ENCODE peak calls at places on chromosome 10, in seven cellular contexts. H is HCT116, P is H1, A is HepG2, S is K562, C is SK-N-SH, E is GM23338. D is an unnamed sample.

GRCh38 chr10:119029613-119030420 is at the start of gene NANOS1:
- DNase-seq in H (no peak), P (no peak), A (no peak), S (peak; percentile 48), C (no peak), E (peak; percentile 58), D (peak; percentile 12)

GRCh38 chr10:124708246-124708779 is 35.9 kb downstream of the FAM53B start:
- DNase-seq in H (no peak), P (no peak), A (peak; percentile 59), S (no peak), C (no peak), E (no peak), D (peak; percentile 84)

GRCh38 chr10:96501985-96502384 is 11.7 kb downstream of the TLL2 start:
- DNase-seq in H (peak; percentile 79), P (no peak), A (peak; percentile 36), S (no peak), C (no peak), E (no peak), D (no peak)

GRCh38 chr10:30827531-30828120 is 198.1 kb upstream of the LYZL2 start:
- DNase-seq in H (no peak), P (no peak), A (no peak), S (no peak), C (no peak), E (no peak), D (peak; percentile 48)

GRCh38 chr10:120490288-120490687 is 33.3 kb downstream of the PLPP4 start:
- DNase-seq in H (no peak), P (no peak), A (no peak), S (no peak), C (no peak), E (peak; percentile 5), D (no peak)

GRCh38 chr10:117439243-117439912 is 64.1 kb upstream of the PDZD8 start:
- DNase-seq in H (no peak), P (no peak), A (no peak), S (no peak), C (no peak), E (no peak), D (no peak)

GRCh38 chr10:106734220-106734619 is 430.3 kb downstream of the SORCS1 start:
- DNase-seq in H (no peak), P (no peak), A (no peak), S (no peak), C (no peak), E (no peak), D (no peak)

GRCh38 chr10:92816106-92816505 is 32.2 kb upstream of the EXOC6 start:
- DNase-seq in H (no peak), P (no peak), A (no peak), S (no peak), C (no peak), E (no peak), D (peak; percentile 99)

GRCh38 chr10:780536-781524 is 91.4 kb upstream of the DIP2C start:
- DNase-seq in H (no peak), P (no peak), A (no peak), S (no peak), C (no peak), E (no peak), D (no peak)

GRCh38 chr10:62007145-62007544 is 105.6 kb downstream of the ARID5B start:
- DNase-seq in H (no peak), P (no peak), A (no peak), S (no peak), C (no peak), E (no peak), D (no peak)

GRCh38 chr10:62008196-62008595 is 106.7 kb downstream of the ARID5B start:
- DNase-seq in H (no peak), P (no peak), A (peak; percentile 16), S (no peak), C (no peak), E (no peak), D (no peak)

GRCh38 chr10:62002753-62003152 is 101.3 kb downstream of the ARID5B start:
- DNase-seq in H (no peak), P (no peak), A (no peak), S (no peak), C (no peak), E (no peak), D (no peak)

GRCh38 chr10:62005281-62005680 is 103.8 kb downstream of the ARID5B start:
- DNase-seq in H (no peak), P (no peak), A (no peak), S (no peak), C (no peak), E (no peak), D (no peak)

GRCh38 chr10:62005687-62006086 is 104.2 kb downstream of the ARID5B start:
- DNase-seq in H (no peak), P (no peak), A (peak; percentile 30), S (no peak), C (no peak), E (no peak), D (peak; percentile 32)
- H2AFZ ChIP-seq in H (no peak overlapping the region), P (no peak overlapping the region), A (no peak overlapping the region), S (no peak overlapping the region), C (peak overlapping the region; percentile 22), E (no peak overlapping the region), D (no peak overlapping the region)

DNA sequence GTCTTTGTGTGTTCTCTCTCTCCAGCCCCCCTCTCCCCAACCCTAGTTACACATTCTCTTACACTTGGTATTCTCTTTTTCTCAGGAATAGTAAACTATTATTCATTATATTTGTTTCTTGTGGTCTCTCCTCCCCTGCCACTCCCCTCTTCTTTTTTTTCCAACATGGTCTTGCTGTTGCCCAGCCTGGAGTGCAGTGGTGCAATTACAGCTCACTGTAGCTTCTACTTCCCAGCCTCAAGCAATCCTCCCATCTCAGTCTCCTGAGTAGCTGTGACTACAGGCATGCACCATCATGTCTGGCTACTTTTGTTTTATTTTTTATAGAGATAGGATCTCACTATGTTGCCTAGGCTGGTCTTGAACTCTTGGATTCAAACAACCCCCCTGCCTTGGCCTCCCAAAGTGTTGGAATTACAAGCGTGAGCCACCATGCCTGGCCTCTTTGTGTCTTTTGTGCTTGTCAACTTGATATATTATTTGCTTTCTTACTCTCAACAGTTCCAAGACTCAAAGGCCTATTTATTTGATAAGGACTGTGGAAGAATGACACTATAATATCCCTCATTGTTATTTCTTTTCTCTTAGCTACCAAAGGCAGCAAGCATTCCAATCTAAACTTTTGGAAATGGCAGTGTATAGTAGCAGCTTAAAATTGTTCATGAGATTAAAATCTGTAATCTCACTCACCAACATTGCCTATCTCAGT is 66.9 kb downstream of the MLLT10 start:
- DNase-seq in H (no peak), P (no peak), A (peak; percentile 7), S (no peak), C (no peak), E (no peak), D (no peak)
- TF ChIP-seq POLR2AphosphoS5 in H (no peak), P (no peak), A (no peak), S (no peak), C (no peak), E (no peak), D (no peak)

DNA sequence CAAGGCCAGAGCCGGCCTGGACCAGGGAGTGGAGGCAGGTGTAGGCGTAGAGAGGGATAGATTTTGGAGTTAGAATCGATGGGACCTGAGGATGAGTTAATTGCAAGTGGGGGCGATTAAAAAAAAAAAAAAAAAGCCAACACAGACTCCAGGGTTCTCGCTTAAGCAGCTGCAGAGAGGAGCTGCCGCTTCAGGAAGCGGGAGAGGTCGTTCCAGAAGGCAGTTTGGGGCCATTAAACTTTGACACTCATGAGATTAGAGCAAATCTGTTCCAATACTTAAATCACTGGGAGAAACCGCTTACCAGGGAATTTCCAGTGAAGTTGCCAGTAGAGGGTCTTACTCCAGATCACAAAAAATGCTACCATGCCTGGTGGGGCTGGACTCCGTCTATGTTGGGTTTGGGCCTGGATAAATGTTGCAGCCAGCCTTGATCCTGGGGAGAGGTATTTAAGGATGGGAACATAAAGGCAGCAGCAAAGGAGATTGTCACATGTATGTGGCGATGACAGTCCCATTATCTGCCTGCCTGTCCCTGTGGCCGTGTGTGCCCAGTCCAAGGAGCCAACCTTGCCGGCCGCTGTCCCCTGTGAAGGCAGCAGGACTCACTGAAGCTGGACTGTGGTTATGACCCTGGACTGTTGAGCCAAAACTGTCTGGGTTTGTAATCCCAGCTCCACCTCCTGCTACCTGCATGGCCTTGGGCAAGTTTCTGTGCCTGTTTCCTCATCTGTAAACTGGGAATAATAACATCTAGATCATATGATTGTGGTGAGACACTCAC is 23.9 kb upstream of the GRID1 start:
- DNase-seq in H (no peak), P (no peak), A (no peak), S (no peak), C (no peak), E (no peak), D (no peak)
- H2AFZ ChIP-seq in H (no peak overlapping the region), P (no peak overlapping the region), A (no peak overlapping the region), S (no peak overlapping the region), C (no peak overlapping the region), E (peak overlapping the region; percentile 98), D (no peak overlapping the region)

GRCh38 chr10:113061054-113061430 is 111.0 kb downstream of the TCF7L2 start:
- DNase-seq in H (no peak), P (no peak), A (no peak), S (no peak), C (no peak), E (no peak), D (no peak)

GRCh38 chr10:113060221-113061053 is 110.4 kb downstream of the TCF7L2 start:
- DNase-seq in H (no peak), P (no peak), A (peak; percentile 71), S (peak; percentile 67), C (no peak), E (no peak), D (peak; percentile 64)

GRCh38 chr10:113056468-113057021 is 106.5 kb downstream of the TCF7L2 start:
- DNase-seq in H (no peak), P (no peak), A (no peak), S (no peak), C (no peak), E (no peak), D (no peak)

GRCh38 chr10:113058175-113058961 is 108.3 kb downstream of the TCF7L2 start:
- DNase-seq in H (no peak), P (no peak), A (peak; percentile 67), S (no peak), C (peak; percentile 44), E (peak; percentile 55), D (peak; percentile 59)

DNA sequence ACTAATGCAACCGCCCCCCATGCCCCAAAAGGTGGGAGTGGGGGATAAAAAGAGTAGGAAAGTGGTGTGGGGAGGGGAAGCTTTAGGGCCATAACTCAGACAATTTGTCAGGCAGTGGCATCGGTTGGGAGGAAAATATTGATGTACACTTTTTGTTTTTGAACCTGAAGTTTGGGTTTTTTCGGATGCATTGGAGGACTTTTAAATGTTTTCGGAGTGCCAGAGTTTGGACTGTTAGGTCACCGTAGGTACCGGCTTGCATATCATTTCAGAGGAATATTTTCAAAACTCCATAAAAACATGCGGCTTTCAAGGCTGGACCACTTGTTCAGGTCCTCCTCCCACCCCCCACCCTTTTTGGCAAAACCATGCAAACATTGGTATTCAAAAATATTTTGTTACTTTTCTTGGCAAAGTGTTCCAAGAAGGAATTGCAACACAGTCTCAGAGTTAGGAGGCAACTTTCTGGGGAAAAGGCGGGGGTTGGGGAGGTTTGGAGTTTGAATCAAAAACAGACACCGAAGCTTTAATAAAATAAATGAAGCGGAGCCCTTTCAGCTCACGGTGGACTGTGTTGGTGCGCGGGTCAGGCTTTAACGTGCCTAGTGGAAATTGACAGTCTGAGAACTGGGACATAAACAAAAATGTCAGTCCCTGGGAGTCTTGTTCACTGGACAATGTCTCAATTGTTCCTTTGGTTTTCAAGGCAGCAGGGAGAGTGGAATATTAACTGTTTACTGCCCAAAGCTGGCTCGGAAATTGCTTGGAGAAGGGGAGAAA is 109.1 kb downstream of the TCF7L2 start:
- DNase-seq in H (no peak), P (no peak), A (peak; percentile 76), S (no peak), C (peak; percentile 29), E (no peak), D (peak; percentile 55)
- TF ChIP-seq POLR2AphosphoS5 in H (no peak), P (no peak), A (no peak), S (no peak), C (no peak), E (no peak), D (no peak)

GRCh38 chr10:62618576-62619408 is 185.7 kb upstream of the ADO start:
- DNase-seq in H (no peak), P (no peak), A (no peak), S (no peak), C (no peak), E (no peak), D (no peak)
- H2AFZ ChIP-seq in H (no peak overlapping the region), P (no peak overlapping the region), A (no peak overlapping the region), S (no peak overlapping the region), C (no peak overlapping the region), E (no peak overlapping the region), D (no peak overlapping the region)